ENCODE peak calls at places on chromosomes 12 and 14, in ten cellular contexts. S, C, E, L, Y, X, A, O, Z and M are unnamed samples.

GRCh38 chr12:39393890-39394289 is 49.0 kb downstream of the KIF21A start:
- DNase-seq in L (no peak), E (no peak), Y (no peak), A (no peak), Z (no peak), O (no peak), C (no peak), X (no peak), S (no peak), M (no peak)

GRCh38 chr12:120093336-120093591 is 23.3 kb downstream of the RAB35 start:
- DNase-seq in S (no peak), O (no peak), Y (no peak), Z (no peak), X (no peak), C (no peak), A (no peak), E (no peak), L (no peak), M (no peak)

GRCh38 chr12:68031881-68032739 is 42.9 kb downstream of the IFNG-AS1 start:
- DNase-seq in A (no peak), E (no peak), C (no peak), X (no peak), L (no peak), Y (no peak), Z (no peak), O (no peak), S (peak), M (no peak)

GRCh38 chr12:125225641-125226040 is 160.4 kb downstream of the AACS start:
- DNase-seq in S (no peak), X (no peak), Y (no peak), A (no peak), C (no peak), L (no peak), O (no peak), E (no peak), Z (no peak), M (no peak)

GRCh38 chr14:65824285-65824977 is 411.9 kb downstream of the FUT8 start:
- DNase-seq in C (no peak), Y (peak), X (peak), O (peak), A (no peak), E (no peak), Z (peak), L (peak), S (peak), M (peak)

GRCh38 chr12:93176166-93176565 is 201.6 kb upstream of the NUDT4 start:
- DNase-seq in S (peak), O (no peak), A (no peak), X (no peak), Y (no peak), Z (no peak), L (no peak), E (no peak), C (no peak), M (no peak)

GRCh38 chr12:53453953-53454640 is 2.2 kb downstream of the PCBP2 start:
- DNase-seq in Y (no peak), C (no peak), X (no peak), S (no peak), O (no peak), Z (no peak), L (no peak), A (no peak), E (no peak), M (no peak)

GRCh38 chr12:95884998-95885397 is 26.2 kb downstream of the SNRPF start:
- DNase-seq in L (no peak), E (no peak), Y (no peak), A (no peak), O (no peak), X (no peak), Z (no peak), S (no peak), C (no peak), M (no peak)

GRCh38 chr14:104145826-104146642 is 7.6 kb downstream of the KIF26A start:
- DNase-seq in Y (no peak), A (peak), S (no peak), X (no peak), L (no peak), O (no peak), C (peak), E (peak), Z (no peak), M (no peak)

GRCh38 chr14:52840916-52841315 is 49.5 kb upstream of the GNPNAT1 start:
- DNase-seq in C (no peak), X (no peak), A (no peak), O (no peak), E (no peak), Y (peak), Z (no peak), S (peak), L (peak), M (no peak)

GRCh38 chr12:40325349-40325960 is 100.7 kb downstream of the LRRK2 start:
- DNase-seq in S (peak), Z (peak), Y (no peak), E (no peak), C (no peak), O (no peak), A (no peak), X (no peak), L (peak), M (peak)

GRCh38 chr14:23559010-23559920 is 3.2 kb downstream of the THTPA start:
- DNase-seq in E (peak), A (peak), Z (peak), Y (peak), O (peak), X (peak), L (peak), C (no peak), S (peak), M (peak)

GRCh38 chr14:61701946-61702345 is 6.6 kb downstream of the HIF1A start:
- DNase-seq in O (no peak), X (no peak), C (no peak), S (no peak), L (no peak), E (no peak), Y (no peak), Z (no peak), A (no peak), M (peak)

GRCh38 chr14:100012928-100013327 is 52.3 kb upstream of the EVL start:
- DNase-seq in A (no peak), L (no peak), Y (no peak), S (no peak), O (no peak), C (no peak), E (no peak), Z (no peak), X (no peak), M (no peak)

GRCh38 chr14:100221419-100222218 is 17.3 kb upstream of the YY1 start:
- DNase-seq in C (no peak), O (peak), A (peak), X (peak), S (peak), Y (no peak), L (no peak), E (no peak), Z (peak), M (peak)

GRCh38 chr12:96766232-96766631 is 140.8 kb upstream of the NEDD1 start:
- DNase-seq in A (no peak), C (no peak), Z (no peak), L (peak), E (no peak), O (no peak), X (no peak), Y (no peak), S (no peak), M (peak)

GRCh38 chr12:19150273-19150895 is 20.9 kb downstream of the PLEKHA5 start:
- DNase-seq in Y (no peak), Z (no peak), O (no peak), S (no peak), X (no peak), E (no peak), C (no peak), L (no peak), A (no peak), M (no peak)

GRCh38 chr14:69014829-69015259 is 35.7 kb upstream of the ACTN1 start:
- DNase-seq in X (no peak), C (no peak), L (no peak), A (no peak), S (peak), O (no peak), Z (no peak), Y (no peak), E (no peak), M (no peak)

GRCh38 chr12:18439541-18439940 is 178.2 kb downstream of the PIK3C2G start:
- DNase-seq in S (peak), Z (no peak), C (no peak), Y (peak), A (no peak), E (no peak), L (no peak), O (no peak), X (no peak), M (no peak)

GRCh38 chr12:51921017-51921725 is 13.9 kb downstream of the ACVRL1 start:
- DNase-seq in S (no peak), X (no peak), C (no peak), A (peak), Z (no peak), Y (no peak), E (no peak), O (no peak), L (no peak), M (no peak)

GRCh38 chr14:54715244-54715643 is 148.3 kb downstream of the SAMD4A start:
- DNase-seq in A (no peak), X (no peak), Y (no peak), L (no peak), Z (no peak), E (no peak), S (peak), C (no peak), O (no peak), M (no peak)

GRCh38 chr14:99518441-99519346 is 37.5 kb downstream of the CCNK start:
- DNase-seq in C (peak), S (peak), L (peak), O (peak), E (peak), A (peak), Z (peak), X (peak), Y (no peak), M (peak)

GRCh38 chr12:120858306-120859088 is 45.7 kb downstream of the SPPL3 start:
- DNase-seq in S (no peak), L (no peak), X (no peak), Z (no peak), Y (no peak), A (no peak), E (no peak), C (no peak), O (no peak), M (no peak)

GRCh38 chr14:71597955-71598659 is 334.1 kb upstream of the RGS6 start:
- DNase-seq in X (no peak), Z (peak), C (no peak), S (no peak), Y (no peak), O (no peak), A (no peak), L (no peak), E (no peak), M (no peak)

GRCh38 chr14:64074961-64075619 is 219.1 kb downstream of the ESR2 start:
- DNase-seq in A (no peak), Y (no peak), E (no peak), L (peak), S (peak), Z (no peak), C (no peak), O (no peak), X (no peak), M (no peak)

GRCh38 chr12:117047810-117048584 is 51.2 kb downstream of the TESC start:
- DNase-seq in L (peak), A (no peak), O (no peak), E (peak), X (no peak), Z (no peak), S (no peak), C (no peak), Y (peak), M (no peak)

GRCh38 chr12:94326727-94327126 is 132.9 kb downstream of the CEP83 start:
- DNase-seq in Y (peak), O (no peak), A (no peak), S (peak), E (no peak), L (no peak), Z (no peak), X (no peak), C (no peak), M (no peak)

GRCh38 chr12:69866698-69867097 is 41.7 kb downstream of the MYRFL start:
- DNase-seq in A (no peak), C (no peak), O (no peak), Y (no peak), L (no peak), S (no peak), Z (no peak), X (no peak), E (no peak), M (no peak)

GRCh38 chr12:45223868-45224267 is 8.0 kb downstream of the ANO6 start:
- DNase-seq in L (no peak), C (no peak), A (no peak), Z (no peak), S (no peak), O (no peak), E (no peak), Y (no peak), X (no peak), M (no peak)

GRCh38 chr12:2185751-2186341 is 133.1 kb downstream of the CACNA1C start:
- DNase-seq in C (no peak), Z (no peak), O (no peak), L (no peak), A (no peak), E (no peak), Y (no peak), X (no peak), S (no peak), M (no peak)

GRCh38 chr12:50088577-50089335 is 3.6 kb downstream of the SMARCD1 start:
- DNase-seq in S (peak), E (no peak), O (peak), A (no peak), Z (peak), X (no peak), L (peak), Y (no peak), C (no peak), M (peak)

GRCh38 chr14:96847451-96847850 is 50.3 kb downstream of the VRK1 start:
- DNase-seq in A (no peak), E (no peak), C (no peak), Z (no peak), O (no peak), Y (no peak), S (no peak), X (no peak), L (no peak), M (no peak)

GRCh38 chr14:94321421-94322271 is 1.5 kb downstream of the SERPINA6 start:
- DNase-seq in Y (no peak), O (no peak), S (no peak), Z (no peak), C (no peak), A (no peak), L (no peak), E (no peak), X (no peak), M (no peak)

GRCh38 chr12:128787827-128788226 is 35.9 kb downstream of the SLC15A4 start:
- DNase-seq in O (no peak), Z (no peak), C (no peak), E (no peak), S (no peak), X (no peak), Y (no peak), L (no peak), A (no peak), M (no peak)

GRCh38 chr14:52272375-52272774 is 4.9 kb downstream of the PTGDR start:
- DNase-seq in C (no peak), Z (peak), E (no peak), L (peak), S (peak), O (peak), A (no peak), X (no peak), Y (no peak), M (peak)

GRCh38 chr14:49579841-49580240 is 6.3 kb downstream of the RPS29 start:
- DNase-seq in S (no peak), A (no peak), Z (no peak), E (no peak), L (no peak), C (no peak), X (no peak), O (no peak), Y (no peak), M (no peak)

GRCh38 chr14:80269338-80269935 is 58.1 kb upstream of the DIO2 start:
- DNase-seq in Y (peak), O (no peak), A (no peak), C (no peak), E (no peak), S (peak), X (no peak), Z (no peak), L (peak), M (no peak)

GRCh38 chr14:69464829-69465228 is 19.7 kb upstream of the PLEKHD1 start:
- DNase-seq in A (no peak), Z (no peak), Y (peak), O (no peak), S (no peak), X (no peak), C (no peak), E (no peak), L (no peak), M (peak)

GRCh38 chr12:29153231-29153630 is 4.2 kb downstream of the FAR2 start:
- DNase-seq in Y (no peak), C (no peak), E (no peak), L (no peak), O (no peak), X (no peak), S (no peak), A (no peak), Z (peak), M (no peak)
- TF ChIP-seq CTCF in Y (no peak), C (no peak), E (no peak), L (no peak), O (no peak), X (no peak), S (no peak), A (no peak), Z (peak), M (no peak)

DNA sequence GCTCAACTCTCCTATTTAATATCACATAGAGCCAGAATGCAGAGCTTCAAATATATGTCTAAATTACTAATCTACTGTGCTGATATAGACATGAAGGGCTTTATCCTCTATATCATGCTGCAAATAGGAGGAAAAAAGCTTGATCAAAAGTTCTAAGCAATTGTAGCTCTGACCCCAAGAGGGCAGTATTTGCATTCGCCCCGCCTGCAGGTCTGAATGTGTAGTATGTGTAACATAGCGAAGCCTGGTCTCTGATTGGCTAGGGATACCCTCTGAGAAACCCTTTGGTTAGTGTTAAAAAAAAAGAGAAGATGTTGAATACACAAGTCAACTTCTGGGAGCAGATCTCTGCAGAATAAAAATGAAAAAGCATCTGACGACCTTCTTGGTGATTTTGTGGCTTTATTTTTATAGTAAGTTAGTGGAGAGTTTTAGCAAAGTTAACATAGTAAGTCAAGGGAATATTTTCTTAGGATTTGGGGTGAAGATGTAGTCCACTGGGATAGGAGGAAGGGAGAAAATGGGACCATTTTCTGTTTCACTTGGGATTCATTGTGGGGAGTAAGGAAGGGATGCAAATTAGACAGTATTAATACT is 151.6 kb upstream of the OR4E1 start:
- DNase-seq in X (no peak), A (no peak), Y (no peak), C (no peak), L (peak), O (no peak), S (peak), Z (peak), E (no peak), M (peak)
- TF ChIP-seq CTCF in X (peak), A (peak), Y (peak), C (peak), L (peak), O (no peak), S (peak), Z (peak), E (no peak), M (peak)

GRCh38 chr12:66059670-66060069 is 70.9 kb downstream of the LLPH start:
- DNase-seq in A (no peak), L (no peak), Z (no peak), E (no peak), S (no peak), X (no peak), O (no peak), C (no peak), Y (no peak), M (no peak)

GRCh38 chr12:66061076-66061475 is 69.5 kb downstream of the LLPH start:
- DNase-seq in O (no peak), Y (no peak), A (no peak), Z (no peak), L (no peak), S (no peak), X (no peak), E (no peak), C (no peak), M (no peak)

GRCh38 chr12:66060361-66060907 is 70.1 kb downstream of the LLPH start:
- DNase-seq in A (no peak), C (no peak), S (no peak), Y (no peak), X (no peak), O (no peak), E (no peak), Z (no peak), L (no peak), M (no peak)

GRCh38 chr12:66062280-66062605 is 68.3 kb downstream of the LLPH start:
- DNase-seq in Y (no peak), X (no peak), O (no peak), S (no peak), L (no peak), E (no peak), C (no peak), Z (no peak), A (no peak), M (no peak)

DNA sequence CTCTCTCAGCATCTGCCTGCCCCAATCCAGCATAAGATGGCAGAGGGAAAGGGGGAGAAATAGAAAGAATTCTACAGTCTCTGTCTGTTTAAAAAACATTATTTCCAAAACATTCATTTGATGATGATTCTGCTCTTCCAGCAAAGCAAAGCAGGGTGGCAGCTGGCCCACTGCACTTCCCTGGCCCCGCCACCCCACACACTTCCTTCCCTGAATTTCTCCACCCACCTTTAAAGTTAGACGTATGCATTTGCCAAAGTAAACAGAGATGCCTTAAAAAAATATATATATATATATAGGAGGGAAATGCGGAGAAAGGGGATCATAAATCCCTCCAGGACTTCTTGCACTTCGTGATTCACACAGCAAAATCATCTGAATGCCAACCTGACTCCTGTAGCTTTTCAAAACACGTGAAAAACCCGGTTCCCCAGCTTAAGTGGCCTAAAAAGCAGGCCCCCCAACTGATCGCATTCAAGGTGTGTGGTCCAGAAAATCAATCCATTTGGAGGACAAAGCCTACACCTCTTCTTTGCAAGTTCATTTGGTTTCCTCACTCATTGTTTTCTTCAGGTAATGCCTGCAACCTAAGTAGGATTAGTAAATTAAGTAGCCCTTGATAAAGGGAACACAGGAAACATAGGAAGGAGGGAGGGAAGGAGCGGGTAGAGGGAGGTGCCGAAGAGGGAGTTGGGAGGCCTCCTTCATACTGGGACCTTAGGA is 68.8 kb downstream of the LLPH start:
- DNase-seq in L (no peak), Y (no peak), A (no peak), C (no peak), Z (no peak), E (no peak), O (no peak), S (peak), X (no peak), M (no peak)
- TF ChIP-seq CTCF in L (no peak), Y (no peak), A (no peak), C (no peak), Z (no peak), E (no peak), O (no peak), S (no peak), X (no peak), M (no peak)

DNA sequence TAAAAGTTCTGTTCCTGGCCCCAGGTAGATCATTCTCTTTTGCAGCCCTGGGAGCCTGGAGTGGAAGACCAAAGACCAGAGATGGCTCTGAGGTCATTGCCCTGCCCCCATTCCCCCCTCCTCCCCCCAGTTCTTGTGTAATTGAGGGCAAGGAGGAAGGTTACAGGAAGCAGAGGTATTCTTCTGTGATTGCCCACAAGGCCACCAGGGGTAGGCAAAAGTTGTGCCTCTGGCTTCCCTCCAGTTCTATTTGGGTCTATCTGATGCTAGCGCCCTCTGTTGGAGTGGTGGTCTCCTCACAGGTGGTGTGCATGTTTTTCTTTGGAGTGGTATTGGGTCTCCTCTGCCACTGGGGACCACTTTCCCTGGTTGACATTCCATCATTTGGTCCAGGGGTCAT is 41.2 kb upstream of the CRY1 start:
- DNase-seq in Z (peak), O (no peak), X (no peak), S (no peak), E (no peak), L (peak), C (no peak), Y (no peak), A (no peak), M (peak)
- TF ChIP-seq CTCF in Z (peak), O (no peak), X (peak), S (peak), E (no peak), L (no peak), C (peak), Y (peak), A (peak), M (peak)

GRCh38 chr12:90953956-90954421 is 987 bp downstream of the CCER1 start:
- DNase-seq in C (no peak), E (no peak), L (peak), Z (peak), A (no peak), S (no peak), Y (no peak), O (no peak), X (no peak), M (no peak)
- TF ChIP-seq CTCF in C (peak), E (no peak), L (peak), Z (peak), A (no peak), S (peak), Y (no peak), O (no peak), X (peak), M (no peak)

GRCh38 chr14:25381498-25381897 is 331.6 kb upstream of the STXBP6 start:
- DNase-seq in Z (peak), E (no peak), L (peak), S (no peak), X (no peak), Y (no peak), O (no peak), A (no peak), C (no peak), M (no peak)
- TF ChIP-seq CTCF in Z (peak), E (no peak), L (no peak), S (no peak), X (peak), Y (no peak), O (no peak), A (no peak), C (peak), M (peak)